ENCODE peak calls at places on chromosomes 3 and 15, in eight cellular contexts. P, M, X, L, Y, E, K and A are unnamed samples.

GRCh38 chr3:123773681-123774431 is 110.3 kb downstream of the MYLK start:
- DNase-seq in E (no peak), X (no peak), P (no peak), M (no peak), L (no peak), K (peak), Y (no peak), A (no peak)

GRCh38 chr3:6326760-6327159 is 534.2 kb upstream of the GRM7 start:
- DNase-seq in Y (peak), X (peak), P (no peak), E (no peak), M (no peak), L (no peak), K (no peak), A (no peak)

GRCh38 chr3:52532517-52532837 is 1.2 kb downstream of the NT5DC2 start:
- DNase-seq in Y (peak), P (no peak), X (peak), L (peak), E (peak), M (no peak), K (no peak), A (no peak)

GRCh38 chr15:23038741-23039150 is 623 bp downstream of the TUBGCP5 start:
- DNase-seq in E (peak), X (no peak), Y (peak), L (no peak), K (no peak), M (peak), P (no peak), A (no peak)

GRCh38 chr3:180764481-180764880 is 85.2 kb upstream of the CCDC39 start:
- DNase-seq in M (no peak), P (no peak), L (no peak), Y (no peak), X (no peak), K (no peak), E (no peak), A (no peak)

GRCh38 chr15:48671381-48672022 is 26.0 kb upstream of the FBN1 start:
- DNase-seq in X (no peak), M (no peak), K (peak), L (no peak), P (no peak), E (peak), Y (no peak), A (no peak)

GRCh38 chr3:30667250-30667585 is 60.8 kb downstream of the TGFBR2 start:
- DNase-seq in M (no peak), P (no peak), L (no peak), E (peak), Y (no peak), K (no peak), X (no peak), A (no peak)

GRCh38 chr3:32460031-32460749 is 42.5 kb downstream of the CMTM6 start:
- DNase-seq in Y (peak), X (peak), E (no peak), P (no peak), K (no peak), M (no peak), L (peak), A (peak)

GRCh38 chr3:115518100-115518852 is 105.0 kb upstream of the GAP43 start:
- DNase-seq in M (no peak), L (no peak), E (peak), K (peak), Y (no peak), X (no peak), P (no peak), A (no peak)

GRCh38 chr15:67820992-67821783 is 4.1 kb upstream of the SKOR1 start:
- DNase-seq in L (no peak), X (no peak), K (no peak), E (peak), P (no peak), Y (no peak), M (no peak), A (no peak)

GRCh38 chr3:24069045-24069444 is 124.0 kb downstream of the NR1D2 start:
- DNase-seq in X (no peak), K (no peak), L (no peak), E (peak), Y (peak), P (no peak), M (no peak), A (no peak)

GRCh38 chr3:49237344-49237743 is 39.7 kb downstream of the C3orf62 start:
- DNase-seq in M (no peak), P (no peak), K (no peak), L (no peak), Y (no peak), X (no peak), E (no peak), A (no peak)

GRCh38 chr3:99172736-99173657 is 271.5 kb upstream of the DCBLD2 start:
- DNase-seq in X (peak), K (peak), E (peak), L (peak), M (peak), P (no peak), Y (no peak), A (peak)

GRCh38 chr3:46901591-46902187 is 24.2 kb downstream of the PTH1R start:
- DNase-seq in K (no peak), P (peak), L (no peak), E (no peak), M (no peak), X (no peak), Y (no peak), A (no peak)

GRCh38 chr3:40631341-40631995 is 106.7 kb downstream of the ZNF621 start:
- DNase-seq in E (no peak), P (no peak), K (no peak), L (no peak), X (no peak), M (no peak), Y (peak), A (no peak)

GRCh38 chr3:133548090-133548489 is 25.4 kb upstream of the CDV3 start:
- DNase-seq in X (no peak), E (no peak), Y (no peak), K (no peak), P (no peak), L (no peak), M (no peak), A (no peak)

GRCh38 chr15:28058082-28058481 is 41.0 kb downstream of the OCA2 start:
- DNase-seq in P (no peak), L (no peak), X (no peak), Y (no peak), E (no peak), K (no peak), M (no peak), A (no peak)

GRCh38 chr3:73461582-73461981 is 163.2 kb downstream of the PDZRN3 start:
- DNase-seq in Y (no peak), K (no peak), M (no peak), L (no peak), X (no peak), E (peak), P (no peak), A (no peak)

GRCh38 chr15:64503640-64504039 is 43.3 kb downstream of the ZNF609 start:
- DNase-seq in Y (no peak), L (no peak), X (peak), P (no peak), K (no peak), E (no peak), M (no peak), A (no peak)

GRCh38 chr3:180563411-180563810 is 38.6 kb upstream of the TTC14 start:
- DNase-seq in P (no peak), K (no peak), E (no peak), M (no peak), L (no peak), Y (no peak), X (no peak), A (no peak)

GRCh38 chr15:75335705-75336355 is at the start of gene COMMD4:
- DNase-seq in X (peak), E (peak), M (peak), Y (peak), K (peak), P (peak), L (peak), A (peak)

GRCh38 chr15:49622561-49622960 is 1.7 kb downstream of the DTWD1 start:
- DNase-seq in P (no peak), X (no peak), E (peak), M (no peak), L (no peak), K (no peak), Y (no peak), A (no peak)